ENCODE peak calls at places on chromosomes 2 and 18, in seven cellular contexts. G is foreskin keratinocyte, Y is epithelial cell of prostate, V is transverse colon, C is upper lobe of right lung, O is mesenchymal stem cell, K is psoas muscle. A is an unnamed sample.

GRCh38 chr2:73333564-73333963 is 40.2 kb upstream of the EGR4 start:
- DNase-seq in K (no peak), Y (no peak), G (no peak), O (no peak), V (no peak), C (no peak), A (no peak)

GRCh38 chr18:48348739-48349138 is 60.4 kb downstream of the ZBTB7C start:
- DNase-seq in G (no peak), K (no peak), V (no peak), C (no peak), Y (no peak), O (no peak), A (peak; percentile 59)

GRCh38 chr18:10524507-10525425 is 1.1 kb upstream of the NAPG start:
- DNase-seq in K (no peak), V (no peak), C (no peak), Y (no peak), O (peak; percentile 80), G (no peak), A (no peak)

GRCh38 chr18:58315739-58316215 is 271.8 kb downstream of the NEDD4L start:
- DNase-seq in V (peak; percentile 61), K (no peak), O (no peak), Y (no peak), C (no peak), G (peak; percentile 71), A (no peak)

GRCh38 chr18:74290831-74291770 is 662 bp downstream of the CYB5A start:
- DNase-seq in G (peak; percentile 41), C (peak; percentile 88), V (peak; percentile 65), Y (no peak), O (no peak), K (no peak), A (peak; percentile 89)

GRCh38 chr18:45328271-45328670 is 287.0 kb upstream of the SLC14A2 start:
- DNase-seq in G (no peak), Y (no peak), C (no peak), O (no peak), K (no peak), V (no peak), A (no peak)

GRCh38 chr18:1048048-1048447 is 143.4 kb downstream of the ADCYAP1 start:
- DNase-seq in G (no peak), O (peak; percentile 26), K (no peak), C (no peak), Y (no peak), V (no peak), A (no peak)

GRCh38 chr2:151251012-151251411 is 10.7 kb downstream of the RBM43 start:
- DNase-seq in Y (no peak), O (peak; percentile 65), G (peak; percentile 35), V (no peak), C (no peak), K (no peak), A (no peak)

GRCh38 chr18:10791141-10791808 is 265.4 kb downstream of the NAPG start:
- DNase-seq in Y (no peak), C (no peak), K (no peak), V (peak; percentile 9), G (no peak), O (peak; percentile 9), A (no peak)

GRCh38 chr2:20674974-20675679 is 8.2 kb downstream of the GDF7 start:
- DNase-seq in O (peak; percentile 78), G (no peak), V (no peak), Y (no peak), C (no peak), K (peak; percentile 71), A (no peak)

GRCh38 chr2:177148477-177149154 is 64.0 kb upstream of the HNRNPA3 start:
- DNase-seq in Y (no peak), V (peak; percentile 84), C (peak; percentile 80), O (peak; percentile 81), G (no peak), K (peak; percentile 72), A (peak; percentile 89)

GRCh38 chr2:112921982-112922381 is 11.0 kb downstream of the IL37 start:
- DNase-seq in O (no peak), C (no peak), K (no peak), V (peak; percentile 15), G (no peak), Y (no peak), A (no peak)
- H3K27ac ChIP-seq in O (no peak overlapping the region), C (no peak overlapping the region), K (no peak overlapping the region), V (peak overlapping the region; percentile 15), G (no peak overlapping the region), Y (no peak overlapping the region), A (no peak overlapping the region)

DNA sequence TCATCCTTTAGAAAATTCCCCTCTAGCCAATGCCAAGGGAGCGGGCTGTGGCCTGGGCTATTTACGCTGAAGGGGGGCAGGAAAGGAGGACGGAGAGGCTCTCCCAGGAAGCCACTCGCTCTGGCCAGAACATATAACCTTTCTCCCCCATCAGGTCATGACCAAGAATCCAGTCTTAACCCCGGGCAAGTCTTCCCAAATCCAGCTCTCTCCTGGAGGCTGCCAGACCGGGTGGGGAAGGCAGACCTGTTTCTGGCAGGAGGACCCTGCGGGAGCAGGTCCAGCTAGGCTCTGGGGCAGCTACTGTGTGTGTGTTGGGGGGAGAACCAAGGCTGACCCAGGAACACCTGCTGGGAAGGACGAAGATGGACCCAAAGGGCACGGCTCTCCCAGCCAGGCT is 13.4 kb upstream of the SEMA4C start:
- DNase-seq in C (no peak), Y (no peak), V (no peak), G (no peak), O (no peak), K (no peak), A (peak; percentile 67)
- H3K27ac ChIP-seq in C (no peak overlapping the region), Y (no peak overlapping the region), V (no peak overlapping the region), G (no peak overlapping the region), O (no peak overlapping the region), K (no peak overlapping the region), A (peak overlapping the region; percentile 67)

GRCh38 chr2:183490930-183491329 is 366.7 kb downstream of the NUP35 start:
- DNase-seq in C (no peak), V (no peak), G (peak; percentile 9), Y (peak; percentile 10), K (peak; percentile 62), O (peak; percentile 42), A (no peak)

GRCh38 chr2:183495079-183495478 is 370.8 kb downstream of the NUP35 start:
- DNase-seq in V (no peak), O (no peak), C (no peak), G (no peak), Y (no peak), K (no peak), A (no peak)

GRCh38 chr2:183488421-183488820 is 364.2 kb downstream of the NUP35 start:
- DNase-seq in V (no peak), C (no peak), O (no peak), G (no peak), K (no peak), Y (no peak), A (no peak)

GRCh38 chr2:183495589-183496267 is 371.5 kb downstream of the NUP35 start:
- DNase-seq in K (no peak), Y (no peak), V (no peak), C (no peak), O (no peak), G (no peak), A (no peak)

DNA sequence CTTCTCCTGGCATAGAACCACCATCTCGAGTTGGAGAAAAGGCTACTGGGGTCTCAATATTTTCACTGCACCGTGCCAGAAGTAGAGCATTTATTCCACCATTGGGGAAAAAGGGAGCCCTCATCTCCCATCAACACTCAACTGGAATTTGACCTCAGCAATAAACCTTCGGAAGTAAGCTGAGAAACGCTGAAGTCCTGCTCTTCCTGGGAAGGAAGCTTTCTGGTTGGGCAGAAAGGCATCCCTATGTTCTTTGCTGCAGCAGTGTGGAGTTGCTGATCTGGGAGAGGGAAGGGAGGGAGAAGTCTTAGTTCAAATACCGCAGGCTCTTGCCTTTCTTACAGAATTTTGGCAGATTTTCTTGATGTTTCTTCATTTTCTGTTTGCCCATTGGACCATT is 368.8 kb downstream of the NUP35 start:
- DNase-seq in G (no peak), C (no peak), V (no peak), Y (no peak), K (no peak), O (no peak), A (no peak)
- H3K27ac ChIP-seq in G (no peak overlapping the region), C (no peak overlapping the region), V (no peak overlapping the region), Y (no peak overlapping the region), K (no peak overlapping the region), O (no peak overlapping the region), A (no peak overlapping the region)

DNA sequence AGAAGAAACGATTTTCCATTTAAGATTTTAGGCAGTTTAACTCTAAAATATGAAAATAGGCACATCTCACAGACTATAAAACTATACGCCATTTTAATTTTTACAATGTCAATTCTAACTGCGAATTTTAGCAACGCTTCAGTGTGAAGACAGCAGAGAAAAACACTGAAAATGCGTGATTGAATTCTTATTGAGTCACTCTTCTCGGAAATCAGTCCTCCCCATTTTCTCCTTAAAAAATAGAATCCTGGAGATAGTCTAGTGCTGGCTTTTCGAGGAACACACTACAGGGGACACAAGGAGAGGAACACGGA is 373 bp upstream of the TAF4B start:
- DNase-seq in Y (no peak), C (no peak), O (no peak), K (no peak), G (no peak), V (no peak), A (no peak)
- H3K27ac ChIP-seq in Y (peak overlapping the region; percentile 40), C (no peak overlapping the region), O (no peak overlapping the region), K (peak overlapping the region; percentile 93), G (peak overlapping the region; percentile 78), V (peak overlapping the region; percentile 79), A (peak overlapping the region; percentile 82)